ENCODE peak calls at places on chromosomes 1 and 21, in seven cellular contexts. One of them, this sample, is unnamed.

GRCh38 chr1:110615548-110616130 is 9.5 kb upstream of the KCNA2 start:
- DNase-seq in nucleus accumbens: peak; percentile 76
- DNase-seq in iris pigment epithelial cell: peak; percentile 64
- DNase-seq in activated T-helper 9 cell treated with anti-CD3 and anti-CD28 coated beads, Interleukin-2, amount 50 U/mL, for 16 hours: peak; percentile 20
- DNase-seq in stimulated activated CD8-positive, alpha-beta memory T cell treated with anti-CD3 and anti-CD28 coated beads, Interleukin-4, amount 100 ng/mL, for 1 hour: no peak
- DNase-seq in amniotic stem cell: peak; percentile 15
- DNase-seq in T-helper 1 cell: no peak
- DNase-seq in this sample: no peak

GRCh38 chr1:6873298-6874015 is 88.2 kb downstream of the CAMTA1 start:
- DNase-seq in nucleus accumbens: no peak
- DNase-seq in iris pigment epithelial cell: peak; percentile 78
- DNase-seq in activated T-helper 9 cell treated with anti-CD3 and anti-CD28 coated beads, Interleukin-2, amount 50 U/mL, for 16 hours: no peak
- DNase-seq in stimulated activated CD8-positive, alpha-beta memory T cell treated with anti-CD3 and anti-CD28 coated beads, Interleukin-4, amount 100 ng/mL, for 1 hour: no peak
- DNase-seq in amniotic stem cell: no peak
- DNase-seq in T-helper 1 cell: no peak
- DNase-seq in this sample: no peak

GRCh38 chr1:40922969-40923368 is 56.5 kb upstream of the CTPS1 start:
- DNase-seq in nucleus accumbens: peak; percentile 15
- DNase-seq in iris pigment epithelial cell: no peak
- DNase-seq in activated T-helper 9 cell treated with anti-CD3 and anti-CD28 coated beads, Interleukin-2, amount 50 U/mL, for 16 hours: no peak
- DNase-seq in stimulated activated CD8-positive, alpha-beta memory T cell treated with anti-CD3 and anti-CD28 coated beads, Interleukin-4, amount 100 ng/mL, for 1 hour: no peak
- DNase-seq in amniotic stem cell: no peak
- DNase-seq in T-helper 1 cell: no peak
- DNase-seq in this sample: no peak

GRCh38 chr1:94122201-94122970 is 1.4 kb upstream of the ABCA4 start:
- DNase-seq in nucleus accumbens: no peak
- DNase-seq in iris pigment epithelial cell: peak; percentile 91
- DNase-seq in activated T-helper 9 cell treated with anti-CD3 and anti-CD28 coated beads, Interleukin-2, amount 50 U/mL, for 16 hours: no peak
- DNase-seq in stimulated activated CD8-positive, alpha-beta memory T cell treated with anti-CD3 and anti-CD28 coated beads, Interleukin-4, amount 100 ng/mL, for 1 hour: no peak
- DNase-seq in amniotic stem cell: no peak
- DNase-seq in T-helper 1 cell: no peak
- DNase-seq in this sample: no peak

GRCh38 chr1:198701250-198701649 is 62.4 kb downstream of the PTPRC start:
- DNase-seq in nucleus accumbens: no peak
- DNase-seq in iris pigment epithelial cell: no peak
- DNase-seq in activated T-helper 9 cell treated with anti-CD3 and anti-CD28 coated beads, Interleukin-2, amount 50 U/mL, for 16 hours: no peak
- DNase-seq in stimulated activated CD8-positive, alpha-beta memory T cell treated with anti-CD3 and anti-CD28 coated beads, Interleukin-4, amount 100 ng/mL, for 1 hour: no peak
- DNase-seq in amniotic stem cell: no peak
- DNase-seq in T-helper 1 cell: no peak
- DNase-seq in this sample: no peak

GRCh38 chr1:112358798-112359408 is 37.1 kb upstream of the CTTNBP2NL start:
- DNase-seq in nucleus accumbens: peak; percentile 37
- DNase-seq in iris pigment epithelial cell: peak; percentile 75
- DNase-seq in activated T-helper 9 cell treated with anti-CD3 and anti-CD28 coated beads, Interleukin-2, amount 50 U/mL, for 16 hours: peak; percentile 3
- DNase-seq in stimulated activated CD8-positive, alpha-beta memory T cell treated with anti-CD3 and anti-CD28 coated beads, Interleukin-4, amount 100 ng/mL, for 1 hour: peak; percentile 9
- DNase-seq in amniotic stem cell: peak; percentile 27
- DNase-seq in T-helper 1 cell: peak; percentile 10
- DNase-seq in this sample: no peak

GRCh38 chr1:84997667-84998600 is 1.0 kb upstream of the MCOLN2 start:
- DNase-seq in nucleus accumbens: no peak
- DNase-seq in iris pigment epithelial cell: peak; percentile 20
- DNase-seq in activated T-helper 9 cell treated with anti-CD3 and anti-CD28 coated beads, Interleukin-2, amount 50 U/mL, for 16 hours: no peak
- DNase-seq in stimulated activated CD8-positive, alpha-beta memory T cell treated with anti-CD3 and anti-CD28 coated beads, Interleukin-4, amount 100 ng/mL, for 1 hour: no peak
- DNase-seq in amniotic stem cell: no peak
- DNase-seq in T-helper 1 cell: no peak
- DNase-seq in this sample: peak; percentile 46

GRCh38 chr21:41620982-41621381 is 113.0 kb upstream of the TMPRSS2 start:
- DNase-seq in nucleus accumbens: no peak
- DNase-seq in iris pigment epithelial cell: peak; percentile 18
- DNase-seq in activated T-helper 9 cell treated with anti-CD3 and anti-CD28 coated beads, Interleukin-2, amount 50 U/mL, for 16 hours: no peak
- DNase-seq in stimulated activated CD8-positive, alpha-beta memory T cell treated with anti-CD3 and anti-CD28 coated beads, Interleukin-4, amount 100 ng/mL, for 1 hour: no peak
- DNase-seq in amniotic stem cell: no peak
- DNase-seq in T-helper 1 cell: no peak
- DNase-seq in this sample: no peak

GRCh38 chr1:164668451-164668850 is 109.5 kb downstream of the PBX1 start:
- DNase-seq in nucleus accumbens: no peak
- DNase-seq in iris pigment epithelial cell: no peak
- DNase-seq in activated T-helper 9 cell treated with anti-CD3 and anti-CD28 coated beads, Interleukin-2, amount 50 U/mL, for 16 hours: no peak
- DNase-seq in stimulated activated CD8-positive, alpha-beta memory T cell treated with anti-CD3 and anti-CD28 coated beads, Interleukin-4, amount 100 ng/mL, for 1 hour: no peak
- DNase-seq in amniotic stem cell: no peak
- DNase-seq in T-helper 1 cell: no peak
- DNase-seq in this sample: no peak

GRCh38 chr1:153395136-153395685 is 4.3 kb upstream of the S100A8 start:
- DNase-seq in nucleus accumbens: no peak
- DNase-seq in iris pigment epithelial cell: no peak
- DNase-seq in activated T-helper 9 cell treated with anti-CD3 and anti-CD28 coated beads, Interleukin-2, amount 50 U/mL, for 16 hours: no peak
- DNase-seq in stimulated activated CD8-positive, alpha-beta memory T cell treated with anti-CD3 and anti-CD28 coated beads, Interleukin-4, amount 100 ng/mL, for 1 hour: no peak
- DNase-seq in amniotic stem cell: no peak
- DNase-seq in T-helper 1 cell: no peak
- DNase-seq in this sample: no peak

GRCh38 chr1:33130297-33130696 is 49.3 kb downstream of the AZIN2 start:
- DNase-seq in nucleus accumbens: no peak
- DNase-seq in iris pigment epithelial cell: peak; percentile 77
- DNase-seq in activated T-helper 9 cell treated with anti-CD3 and anti-CD28 coated beads, Interleukin-2, amount 50 U/mL, for 16 hours: no peak
- DNase-seq in stimulated activated CD8-positive, alpha-beta memory T cell treated with anti-CD3 and anti-CD28 coated beads, Interleukin-4, amount 100 ng/mL, for 1 hour: no peak
- DNase-seq in amniotic stem cell: no peak
- DNase-seq in T-helper 1 cell: no peak
- DNase-seq in this sample: no peak

GRCh38 chr1:71135571-71135970 is 54.7 kb upstream of the ZRANB2 start:
- DNase-seq in nucleus accumbens: no peak
- DNase-seq in iris pigment epithelial cell: no peak
- DNase-seq in activated T-helper 9 cell treated with anti-CD3 and anti-CD28 coated beads, Interleukin-2, amount 50 U/mL, for 16 hours: no peak
- DNase-seq in stimulated activated CD8-positive, alpha-beta memory T cell treated with anti-CD3 and anti-CD28 coated beads, Interleukin-4, amount 100 ng/mL, for 1 hour: no peak
- DNase-seq in amniotic stem cell: no peak
- DNase-seq in T-helper 1 cell: no peak
- DNase-seq in this sample: no peak

GRCh38 chr1:3278416-3279181 is 175.9 kb upstream of the ARHGEF16 start:
- DNase-seq in nucleus accumbens: no peak
- DNase-seq in iris pigment epithelial cell: no peak
- DNase-seq in activated T-helper 9 cell treated with anti-CD3 and anti-CD28 coated beads, Interleukin-2, amount 50 U/mL, for 16 hours: no peak
- DNase-seq in stimulated activated CD8-positive, alpha-beta memory T cell treated with anti-CD3 and anti-CD28 coated beads, Interleukin-4, amount 100 ng/mL, for 1 hour: no peak
- DNase-seq in amniotic stem cell: no peak
- DNase-seq in T-helper 1 cell: no peak
- DNase-seq in this sample: no peak

GRCh38 chr1:229938571-229938970 is 128.5 kb upstream of the GALNT2 start:
- DNase-seq in nucleus accumbens: no peak
- DNase-seq in iris pigment epithelial cell: no peak
- DNase-seq in activated T-helper 9 cell treated with anti-CD3 and anti-CD28 coated beads, Interleukin-2, amount 50 U/mL, for 16 hours: no peak
- DNase-seq in stimulated activated CD8-positive, alpha-beta memory T cell treated with anti-CD3 and anti-CD28 coated beads, Interleukin-4, amount 100 ng/mL, for 1 hour: no peak
- DNase-seq in amniotic stem cell: no peak
- DNase-seq in T-helper 1 cell: no peak
- DNase-seq in this sample: no peak

GRCh38 chr1:59814180-59814900 is 409 bp upstream of the HOOK1 start:
- DNase-seq in nucleus accumbens: peak; percentile 71
- DNase-seq in iris pigment epithelial cell: no peak
- DNase-seq in activated T-helper 9 cell treated with anti-CD3 and anti-CD28 coated beads, Interleukin-2, amount 50 U/mL, for 16 hours: peak; percentile 78
- DNase-seq in stimulated activated CD8-positive, alpha-beta memory T cell treated with anti-CD3 and anti-CD28 coated beads, Interleukin-4, amount 100 ng/mL, for 1 hour: peak; percentile 72
- DNase-seq in amniotic stem cell: no peak
- DNase-seq in T-helper 1 cell: peak; percentile 86
- DNase-seq in this sample: peak; percentile 93

GRCh38 chr1:35894183-35894582 is 11.2 kb downstream of the AGO1 start:
- DNase-seq in nucleus accumbens: no peak
- DNase-seq in iris pigment epithelial cell: peak; percentile 74
- DNase-seq in activated T-helper 9 cell treated with anti-CD3 and anti-CD28 coated beads, Interleukin-2, amount 50 U/mL, for 16 hours: no peak
- DNase-seq in stimulated activated CD8-positive, alpha-beta memory T cell treated with anti-CD3 and anti-CD28 coated beads, Interleukin-4, amount 100 ng/mL, for 1 hour: no peak
- DNase-seq in amniotic stem cell: no peak
- DNase-seq in T-helper 1 cell: no peak
- DNase-seq in this sample: peak; percentile 79

GRCh38 chr1:66527688-66528087 is 6.3 kb upstream of the SGIP1 start:
- DNase-seq in nucleus accumbens: no peak
- DNase-seq in iris pigment epithelial cell: peak; percentile 87
- DNase-seq in activated T-helper 9 cell treated with anti-CD3 and anti-CD28 coated beads, Interleukin-2, amount 50 U/mL, for 16 hours: no peak
- DNase-seq in stimulated activated CD8-positive, alpha-beta memory T cell treated with anti-CD3 and anti-CD28 coated beads, Interleukin-4, amount 100 ng/mL, for 1 hour: no peak
- DNase-seq in amniotic stem cell: no peak
- DNase-seq in T-helper 1 cell: no peak
- DNase-seq in this sample: no peak

GRCh38 chr1:23634840-23635642 is 56.6 kb upstream of the RPL11 start:
- DNase-seq in nucleus accumbens: peak; percentile 25
- DNase-seq in iris pigment epithelial cell: peak; percentile 73
- DNase-seq in activated T-helper 9 cell treated with anti-CD3 and anti-CD28 coated beads, Interleukin-2, amount 50 U/mL, for 16 hours: no peak
- DNase-seq in stimulated activated CD8-positive, alpha-beta memory T cell treated with anti-CD3 and anti-CD28 coated beads, Interleukin-4, amount 100 ng/mL, for 1 hour: peak; percentile 28
- DNase-seq in amniotic stem cell: no peak
- DNase-seq in T-helper 1 cell: peak; percentile 31
- DNase-seq in this sample: peak; percentile 68

GRCh38 chr1:156081174-156082110 is 823 bp downstream of the MEX3A start:
- DNase-seq in nucleus accumbens: no peak
- DNase-seq in iris pigment epithelial cell: no peak
- DNase-seq in activated T-helper 9 cell treated with anti-CD3 and anti-CD28 coated beads, Interleukin-2, amount 50 U/mL, for 16 hours: no peak
- DNase-seq in stimulated activated CD8-positive, alpha-beta memory T cell treated with anti-CD3 and anti-CD28 coated beads, Interleukin-4, amount 100 ng/mL, for 1 hour: no peak
- DNase-seq in amniotic stem cell: no peak
- DNase-seq in T-helper 1 cell: no peak
- DNase-seq in this sample: no peak

GRCh38 chr1:3504151-3504822 is 49.8 kb downstream of the ARHGEF16 start:
- DNase-seq in nucleus accumbens: no peak
- DNase-seq in iris pigment epithelial cell: peak; percentile 95
- DNase-seq in activated T-helper 9 cell treated with anti-CD3 and anti-CD28 coated beads, Interleukin-2, amount 50 U/mL, for 16 hours: no peak
- DNase-seq in stimulated activated CD8-positive, alpha-beta memory T cell treated with anti-CD3 and anti-CD28 coated beads, Interleukin-4, amount 100 ng/mL, for 1 hour: no peak
- DNase-seq in amniotic stem cell: peak; percentile 85
- DNase-seq in T-helper 1 cell: no peak
- DNase-seq in this sample: no peak

GRCh38 chr1:28812669-28813468 is 899 bp downstream of the OPRD1 start:
- DNase-seq in nucleus accumbens: no peak
- DNase-seq in iris pigment epithelial cell: no peak
- DNase-seq in activated T-helper 9 cell treated with anti-CD3 and anti-CD28 coated beads, Interleukin-2, amount 50 U/mL, for 16 hours: no peak
- DNase-seq in stimulated activated CD8-positive, alpha-beta memory T cell treated with anti-CD3 and anti-CD28 coated beads, Interleukin-4, amount 100 ng/mL, for 1 hour: no peak
- DNase-seq in amniotic stem cell: no peak
- DNase-seq in T-helper 1 cell: no peak
- DNase-seq in this sample: no peak

GRCh38 chr1:97017895-97018294 is 296.3 kb downstream of the PTBP2 start:
- DNase-seq in nucleus accumbens: no peak
- DNase-seq in iris pigment epithelial cell: no peak
- DNase-seq in activated T-helper 9 cell treated with anti-CD3 and anti-CD28 coated beads, Interleukin-2, amount 50 U/mL, for 16 hours: no peak
- DNase-seq in stimulated activated CD8-positive, alpha-beta memory T cell treated with anti-CD3 and anti-CD28 coated beads, Interleukin-4, amount 100 ng/mL, for 1 hour: no peak
- DNase-seq in amniotic stem cell: no peak
- DNase-seq in T-helper 1 cell: no peak
- DNase-seq in this sample: no peak

GRCh38 chr1:68010094-68010493 is 40.3 kb downstream of the DIRAS3 start:
- DNase-seq in nucleus accumbens: no peak
- DNase-seq in iris pigment epithelial cell: peak; percentile 57
- DNase-seq in activated T-helper 9 cell treated with anti-CD3 and anti-CD28 coated beads, Interleukin-2, amount 50 U/mL, for 16 hours: no peak
- DNase-seq in stimulated activated CD8-positive, alpha-beta memory T cell treated with anti-CD3 and anti-CD28 coated beads, Interleukin-4, amount 100 ng/mL, for 1 hour: no peak
- DNase-seq in amniotic stem cell: no peak
- DNase-seq in T-helper 1 cell: no peak
- DNase-seq in this sample: no peak

GRCh38 chr1:207495816-207496792 is at the start of gene CR1:
- DNase-seq in nucleus accumbens: no peak
- DNase-seq in iris pigment epithelial cell: no peak
- DNase-seq in activated T-helper 9 cell treated with anti-CD3 and anti-CD28 coated beads, Interleukin-2, amount 50 U/mL, for 16 hours: no peak
- DNase-seq in stimulated activated CD8-positive, alpha-beta memory T cell treated with anti-CD3 and anti-CD28 coated beads, Interleukin-4, amount 100 ng/mL, for 1 hour: peak; percentile 3
- DNase-seq in amniotic stem cell: no peak
- DNase-seq in T-helper 1 cell: peak; percentile 13
- DNase-seq in this sample: peak; percentile 74

GRCh38 chr1:185440877-185441276 is 123.8 kb upstream of the IVNS1ABP start:
- DNase-seq in nucleus accumbens: no peak
- DNase-seq in iris pigment epithelial cell: peak; percentile 69
- DNase-seq in activated T-helper 9 cell treated with anti-CD3 and anti-CD28 coated beads, Interleukin-2, amount 50 U/mL, for 16 hours: no peak
- DNase-seq in stimulated activated CD8-positive, alpha-beta memory T cell treated with anti-CD3 and anti-CD28 coated beads, Interleukin-4, amount 100 ng/mL, for 1 hour: no peak
- DNase-seq in amniotic stem cell: no peak
- DNase-seq in T-helper 1 cell: no peak
- DNase-seq in this sample: no peak

This sample was measured in B cell.